ENCODE peak calls at places on chromosomes 16 and 17, in ten cellular contexts. One of them, this sample, is unnamed. For H3K4me1 and H3K27me3, the result is how much of the 10 kb centered on the place peaks cover.

GRCh38 chr17:37752482-37752881 is 7.6 kb upstream of the HNF1B start:
- DNase-seq in GM23248: peak
- DNase-seq in cardiac muscle cell: no peak
- DNase-seq in heart left ventricle: no peak
- DNase-seq in right lobe of liver: no peak
- DNase-seq in lower lobe of right lung: no peak
- DNase-seq in psoas muscle: no peak
- DNase-seq in sigmoid colon: no peak
- DNase-seq in transverse colon: no peak
- DNase-seq in neuronal stem cell: no peak
- DNase-seq in this sample: no peak

GRCh38 chr16:51431517-51432241 is 280.6 kb upstream of the SALL1 start:
- DNase-seq in neuronal stem cell: no peak
- DNase-seq in GM23248: peak
- DNase-seq in psoas muscle: no peak
- DNase-seq in right lobe of liver: peak
- DNase-seq in heart left ventricle: no peak
- DNase-seq in lower lobe of right lung: no peak
- DNase-seq in cardiac muscle cell: no peak
- DNase-seq in sigmoid colon: no peak
- DNase-seq in transverse colon: peak
- DNase-seq in this sample: no peak

GRCh38 chr17:50144845-50145531 is 5.5 kb downstream of the PPP1R9B start:
- DNase-seq in sigmoid colon: no peak
- DNase-seq in right lobe of liver: peak
- DNase-seq in heart left ventricle: peak
- DNase-seq in neuronal stem cell: no peak
- DNase-seq in psoas muscle: peak
- DNase-seq in cardiac muscle cell: no peak
- DNase-seq in GM23248: no peak
- DNase-seq in lower lobe of right lung: no peak
- DNase-seq in transverse colon: no peak
- DNase-seq in this sample: peak

GRCh38 chr17:71237903-71238538 is 882.8 kb upstream of the SOX9 start:
- DNase-seq in psoas muscle: no peak
- DNase-seq in lower lobe of right lung: no peak
- DNase-seq in transverse colon: no peak
- DNase-seq in sigmoid colon: no peak
- DNase-seq in right lobe of liver: no peak
- DNase-seq in GM23248: peak
- DNase-seq in cardiac muscle cell: no peak
- DNase-seq in heart left ventricle: no peak
- DNase-seq in neuronal stem cell: no peak
- DNase-seq in this sample: no peak

GRCh38 chr17:79182176-79183160 is 107.8 kb downstream of the ENGASE start:
- DNase-seq in right lobe of liver: no peak
- DNase-seq in psoas muscle: no peak
- DNase-seq in cardiac muscle cell: no peak
- DNase-seq in heart left ventricle: no peak
- DNase-seq in lower lobe of right lung: no peak
- DNase-seq in transverse colon: no peak
- DNase-seq in sigmoid colon: no peak
- DNase-seq in neuronal stem cell: no peak
- DNase-seq in GM23248: no peak
- DNase-seq in this sample: no peak

GRCh38 chr17:34858941-34859562 is 102.2 kb downstream of the CCT6B start:
- DNase-seq in lower lobe of right lung: no peak
- DNase-seq in neuronal stem cell: no peak
- DNase-seq in cardiac muscle cell: no peak
- DNase-seq in GM23248: peak
- DNase-seq in psoas muscle: no peak
- DNase-seq in transverse colon: no peak
- DNase-seq in sigmoid colon: no peak
- DNase-seq in right lobe of liver: no peak
- DNase-seq in heart left ventricle: no peak
- DNase-seq in this sample: no peak

GRCh38 chr16:55496509-55497145 is 12.2 kb upstream of the LPCAT2 start:
- DNase-seq in right lobe of liver: no peak
- DNase-seq in psoas muscle: no peak
- DNase-seq in heart left ventricle: no peak
- DNase-seq in sigmoid colon: no peak
- DNase-seq in transverse colon: no peak
- DNase-seq in neuronal stem cell: no peak
- DNase-seq in cardiac muscle cell: no peak
- DNase-seq in lower lobe of right lung: no peak
- DNase-seq in GM23248: no peak
- DNase-seq in this sample: no peak

GRCh38 chr16:2250652-2251280 is 621 bp downstream of the ECI1 start:
- DNase-seq in neuronal stem cell: peak
- DNase-seq in GM23248: peak
- DNase-seq in transverse colon: peak
- DNase-seq in cardiac muscle cell: no peak
- DNase-seq in right lobe of liver: no peak
- DNase-seq in lower lobe of right lung: no peak
- DNase-seq in sigmoid colon: peak
- DNase-seq in heart left ventricle: no peak
- DNase-seq in psoas muscle: peak
- DNase-seq in this sample: no peak

GRCh38 chr17:57424273-57424672 is 167.9 kb downstream of the MSI2 start:
- DNase-seq in right lobe of liver: no peak
- DNase-seq in GM23248: no peak
- DNase-seq in psoas muscle: no peak
- DNase-seq in cardiac muscle cell: no peak
- DNase-seq in transverse colon: no peak
- DNase-seq in heart left ventricle: no peak
- DNase-seq in sigmoid colon: no peak
- DNase-seq in lower lobe of right lung: no peak
- DNase-seq in neuronal stem cell: no peak
- DNase-seq in this sample: no peak

GRCh38 chr17:57422574-57423164 is 166.3 kb downstream of the MSI2 start:
- DNase-seq in neuronal stem cell: no peak
- DNase-seq in sigmoid colon: no peak
- DNase-seq in lower lobe of right lung: no peak
- DNase-seq in heart left ventricle: peak
- DNase-seq in transverse colon: no peak
- DNase-seq in psoas muscle: peak
- DNase-seq in right lobe of liver: no peak
- DNase-seq in cardiac muscle cell: no peak
- DNase-seq in GM23248: peak
- DNase-seq in this sample: peak

GRCh38 chr17:57425903-57426574 is 169.7 kb downstream of the MSI2 start:
- DNase-seq in sigmoid colon: no peak
- DNase-seq in transverse colon: no peak
- DNase-seq in psoas muscle: no peak
- DNase-seq in neuronal stem cell: no peak
- DNase-seq in right lobe of liver: no peak
- DNase-seq in GM23248: no peak
- DNase-seq in cardiac muscle cell: no peak
- DNase-seq in heart left ventricle: no peak
- DNase-seq in lower lobe of right lung: no peak
- DNase-seq in this sample: no peak

GRCh38 chr17:57423541-57423940 is 167.2 kb downstream of the MSI2 start:
- DNase-seq in transverse colon: no peak
- DNase-seq in heart left ventricle: no peak
- DNase-seq in psoas muscle: no peak
- DNase-seq in GM23248: no peak
- DNase-seq in neuronal stem cell: no peak
- DNase-seq in sigmoid colon: no peak
- DNase-seq in right lobe of liver: no peak
- DNase-seq in lower lobe of right lung: no peak
- DNase-seq in cardiac muscle cell: no peak
- DNase-seq in this sample: no peak

GRCh38 chr17:57424777-57425188 is 168.5 kb downstream of the MSI2 start:
- DNase-seq in GM23248: no peak
- DNase-seq in cardiac muscle cell: no peak
- DNase-seq in psoas muscle: no peak
- DNase-seq in transverse colon: peak
- DNase-seq in heart left ventricle: no peak
- DNase-seq in lower lobe of right lung: no peak
- DNase-seq in neuronal stem cell: no peak
- DNase-seq in right lobe of liver: no peak
- DNase-seq in sigmoid colon: no peak
- DNase-seq in this sample: no peak
- H3K4me1 ChIP-seq in GM23248: under half
- H3K4me1 ChIP-seq in cardiac muscle cell: under half
- H3K4me1 ChIP-seq in psoas muscle: under half
- H3K4me1 ChIP-seq in transverse colon: half or more
- H3K4me1 ChIP-seq in heart left ventricle: under half
- H3K4me1 ChIP-seq in lower lobe of right lung: under half
- H3K4me1 ChIP-seq in neuronal stem cell: under half
- H3K4me1 ChIP-seq in right lobe of liver: under half
- H3K4me1 ChIP-seq in sigmoid colon: under half
- H3K4me1 ChIP-seq in this sample: under half

GRCh38 chr17:10224592-10225195 is 26.3 kb upstream of the GAS7 start:
- DNase-seq in heart left ventricle: no peak
- DNase-seq in GM23248: no peak
- DNase-seq in cardiac muscle cell: no peak
- DNase-seq in transverse colon: no peak
- DNase-seq in psoas muscle: no peak
- DNase-seq in sigmoid colon: no peak
- DNase-seq in neuronal stem cell: no peak
- DNase-seq in right lobe of liver: no peak
- DNase-seq in lower lobe of right lung: no peak
- DNase-seq in this sample: no peak

DNA sequence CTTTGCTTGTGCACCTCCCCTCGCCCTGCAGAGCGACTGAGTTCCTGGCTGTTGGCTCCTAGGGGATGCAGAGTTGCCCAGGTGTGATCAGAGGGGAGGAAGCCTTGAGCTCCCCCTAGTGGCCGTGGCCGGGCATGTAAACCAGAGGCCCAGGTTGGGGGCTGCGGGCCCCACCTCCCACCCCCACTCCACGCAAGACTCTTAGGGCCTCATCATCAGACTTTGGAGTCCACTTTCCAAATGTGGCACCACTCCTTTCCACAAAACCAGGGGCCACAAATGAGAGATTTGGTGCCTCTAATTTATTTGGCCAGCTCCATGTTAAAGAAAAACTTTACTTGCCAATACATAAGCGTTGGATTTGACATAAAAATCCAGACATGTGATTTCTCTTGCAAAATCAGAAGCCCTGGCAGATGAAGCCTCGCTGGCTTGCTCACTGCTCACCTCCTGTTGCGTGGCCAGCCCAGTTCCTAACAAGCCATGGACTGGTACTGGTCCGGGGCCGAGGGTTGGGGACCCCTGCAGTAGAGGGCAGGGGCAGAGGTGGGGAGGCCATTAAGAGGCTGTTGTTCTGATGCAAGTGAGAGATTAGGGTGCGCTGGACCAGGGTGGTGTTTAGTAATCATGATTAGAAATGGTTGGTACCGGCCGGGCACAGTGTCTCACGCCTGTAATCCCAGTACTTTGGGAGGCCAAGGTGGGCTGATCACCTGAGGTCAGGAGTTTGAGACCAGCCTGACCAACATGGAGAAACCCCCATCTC is 28.7 kb upstream of the GAS7 start:
- DNase-seq in neuronal stem cell: peak
- DNase-seq in lower lobe of right lung: peak
- DNase-seq in psoas muscle: peak
- DNase-seq in heart left ventricle: peak
- DNase-seq in cardiac muscle cell: peak
- DNase-seq in sigmoid colon: no peak
- DNase-seq in transverse colon: peak
- DNase-seq in right lobe of liver: peak
- DNase-seq in GM23248: peak
- DNase-seq in this sample: peak
- H3K27me3 ChIP-seq in neuronal stem cell: under half
- H3K27me3 ChIP-seq in lower lobe of right lung: under half
- H3K27me3 ChIP-seq in psoas muscle: under half
- H3K27me3 ChIP-seq in heart left ventricle: under half
- H3K27me3 ChIP-seq in cardiac muscle cell: under half
- H3K27me3 ChIP-seq in sigmoid colon: under half
- H3K27me3 ChIP-seq in transverse colon: under half
- H3K27me3 ChIP-seq in right lobe of liver: under half
- H3K27me3 ChIP-seq in GM23248: under half
- H3K27me3 ChIP-seq in this sample: under half

GRCh38 chr17:2064147-2064489 is 9.2 kb downstream of the HIC1 start:
- DNase-seq in neuronal stem cell: no peak
- DNase-seq in heart left ventricle: no peak
- DNase-seq in sigmoid colon: no peak
- DNase-seq in transverse colon: no peak
- DNase-seq in psoas muscle: no peak
- DNase-seq in cardiac muscle cell: no peak
- DNase-seq in lower lobe of right lung: no peak
- DNase-seq in right lobe of liver: no peak
- DNase-seq in GM23248: peak
- DNase-seq in this sample: no peak

GRCh38 chr17:2061441-2061797 is 6.5 kb downstream of the HIC1 start:
- DNase-seq in neuronal stem cell: no peak
- DNase-seq in psoas muscle: no peak
- DNase-seq in GM23248: no peak
- DNase-seq in lower lobe of right lung: no peak
- DNase-seq in heart left ventricle: peak
- DNase-seq in cardiac muscle cell: no peak
- DNase-seq in right lobe of liver: no peak
- DNase-seq in transverse colon: no peak
- DNase-seq in sigmoid colon: no peak
- DNase-seq in this sample: peak

GRCh38 chr17:2063306-2064146 is 8.6 kb downstream of the HIC1 start:
- DNase-seq in transverse colon: peak
- DNase-seq in lower lobe of right lung: no peak
- DNase-seq in neuronal stem cell: no peak
- DNase-seq in right lobe of liver: no peak
- DNase-seq in heart left ventricle: peak
- DNase-seq in cardiac muscle cell: no peak
- DNase-seq in psoas muscle: no peak
- DNase-seq in GM23248: peak
- DNase-seq in sigmoid colon: peak
- DNase-seq in this sample: peak

GRCh38 chr17:2060681-2061440 is 6.0 kb downstream of the HIC1 start:
- DNase-seq in GM23248: no peak
- DNase-seq in neuronal stem cell: no peak
- DNase-seq in right lobe of liver: no peak
- DNase-seq in transverse colon: no peak
- DNase-seq in psoas muscle: peak
- DNase-seq in sigmoid colon: no peak
- DNase-seq in heart left ventricle: peak
- DNase-seq in lower lobe of right lung: no peak
- DNase-seq in cardiac muscle cell: no peak
- DNase-seq in this sample: peak

DNA sequence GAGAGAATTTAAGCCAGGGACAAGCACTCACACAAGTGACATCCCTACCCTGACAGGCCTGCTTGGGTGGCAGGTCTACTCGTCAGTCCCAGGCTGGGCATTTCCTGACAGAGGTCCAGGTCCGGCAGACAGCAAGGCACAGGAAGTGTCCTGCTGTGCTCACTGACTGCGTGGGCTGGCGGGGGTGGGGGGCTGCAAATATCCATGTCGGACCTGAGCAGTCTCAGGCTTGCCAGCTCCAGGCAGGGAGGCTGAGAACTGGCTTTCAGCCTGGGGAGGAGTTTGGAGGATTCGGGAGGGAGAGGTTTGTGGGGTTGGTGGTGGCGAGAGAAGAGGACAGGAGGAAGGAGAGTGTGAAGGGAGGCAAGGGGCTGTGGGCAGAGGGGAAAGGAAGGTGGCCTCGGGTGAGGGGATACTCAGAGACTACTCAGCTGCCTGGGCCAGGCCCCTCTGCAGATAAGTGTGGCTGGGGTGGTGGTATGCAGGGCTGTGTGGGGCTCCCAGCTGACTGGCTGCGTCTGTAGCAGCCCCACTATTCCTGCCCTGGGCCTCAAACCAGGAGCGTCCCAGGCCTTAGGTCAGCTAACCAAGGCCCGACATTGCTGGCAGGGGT is 7.8 kb downstream of the HIC1 start:
- DNase-seq in right lobe of liver: no peak
- DNase-seq in transverse colon: no peak
- DNase-seq in lower lobe of right lung: no peak
- DNase-seq in GM23248: peak
- DNase-seq in cardiac muscle cell: peak
- DNase-seq in neuronal stem cell: no peak
- DNase-seq in sigmoid colon: peak
- DNase-seq in heart left ventricle: peak
- DNase-seq in psoas muscle: peak
- DNase-seq in this sample: peak
- H3K27ac ChIP-seq in right lobe of liver: peak
- H3K27ac ChIP-seq in transverse colon: peak
- H3K27ac ChIP-seq in lower lobe of right lung: peak
- H3K27ac ChIP-seq in GM23248: peak
- H3K27ac ChIP-seq in cardiac muscle cell: peak
- H3K27ac ChIP-seq in neuronal stem cell: no peak
- H3K27ac ChIP-seq in sigmoid colon: peak
- H3K27ac ChIP-seq in heart left ventricle: peak
- H3K27ac ChIP-seq in psoas muscle: peak
- H3K27ac ChIP-seq in this sample: peak

DNA sequence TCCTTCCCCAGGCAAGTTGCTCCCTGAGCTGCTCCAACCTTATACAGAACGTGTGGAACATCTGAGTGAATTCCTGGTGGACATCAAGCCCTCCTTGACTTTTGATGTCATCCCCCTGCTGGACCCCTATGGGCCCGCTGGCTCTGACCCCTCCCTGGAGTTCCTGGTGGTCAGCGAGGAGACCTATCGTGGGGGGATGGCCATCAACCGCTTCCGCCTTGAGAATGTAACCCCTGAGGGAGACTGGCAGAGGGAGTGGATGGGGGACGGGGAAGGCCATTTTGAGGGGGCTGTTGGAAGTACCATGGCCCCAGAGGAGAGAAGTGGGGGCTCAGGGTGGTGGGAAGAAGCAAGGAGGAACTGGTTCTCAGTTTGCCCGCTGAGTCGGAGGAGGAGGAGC is 2.0 kb downstream of the COASY start:
- DNase-seq in right lobe of liver: no peak
- DNase-seq in sigmoid colon: no peak
- DNase-seq in cardiac muscle cell: no peak
- DNase-seq in neuronal stem cell: no peak
- DNase-seq in GM23248: no peak
- DNase-seq in psoas muscle: no peak
- DNase-seq in lower lobe of right lung: no peak
- DNase-seq in transverse colon: no peak
- DNase-seq in heart left ventricle: no peak
- DNase-seq in this sample: no peak
- H3K4me1 ChIP-seq in right lobe of liver: half or more
- H3K4me1 ChIP-seq in sigmoid colon: under half
- H3K4me1 ChIP-seq in cardiac muscle cell: under half
- H3K4me1 ChIP-seq in neuronal stem cell: under half
- H3K4me1 ChIP-seq in GM23248: under half
- H3K4me1 ChIP-seq in psoas muscle: under half
- H3K4me1 ChIP-seq in lower lobe of right lung: half or more
- H3K4me1 ChIP-seq in transverse colon: half or more
- H3K4me1 ChIP-seq in heart left ventricle: half or more
- H3K4me1 ChIP-seq in this sample: under half

This sample was measured in right cardiac atrium.